ENCODE peak calls at places on chromosomes 1 and 21, in six cellular contexts. I, U, P, W, Q and J are unnamed samples.

GRCh38 chr1:42035205-42035829 is 116.6 kb upstream of the HIVEP3 start:
- DNase-seq in I (no peak), U (peak; percentile 55), P (peak; percentile 69), W (no peak), Q (peak; percentile 38), J (peak; percentile 39)

GRCh38 chr1:204726478-204726877 is 40.9 kb upstream of the LRRN2 start:
- DNase-seq in I (no peak), U (no peak), P (peak; percentile 72), W (no peak), Q (peak; percentile 43), J (no peak)

GRCh38 chr1:240691521-240692338 is 79.8 kb upstream of the GREM2 start:
- DNase-seq in I (peak; percentile 48), U (no peak), P (peak; percentile 9), W (peak; percentile 13), Q (peak; percentile 53), J (peak; percentile 51)

GRCh38 chr1:3787745-3788605 is 8.3 kb downstream of the LRRC47 start:
- DNase-seq in I (no peak), U (no peak), P (no peak), W (no peak), Q (no peak), J (no peak)

GRCh38 chr1:4118746-4119515 is 218.9 kb upstream of the C1orf174 start:
- DNase-seq in I (no peak), U (no peak), P (no peak), W (no peak), Q (no peak), J (no peak)

GRCh38 chr1:7583291-7584096 is 187.6 kb upstream of the VAMP3 start:
- DNase-seq in I (no peak), U (peak; percentile 37), P (no peak), W (no peak), Q (no peak), J (no peak)

GRCh38 chr1:24720152-24720551 is 25.1 kb upstream of the CLIC4 start:
- DNase-seq in I (peak; percentile 68), U (no peak), P (peak; percentile 97), W (no peak), Q (peak; percentile 97), J (no peak)

GRCh38 chr1:68791800-68792199 is 294.9 kb upstream of the DEPDC1 start:
- DNase-seq in I (no peak), U (no peak), P (no peak), W (no peak), Q (no peak), J (no peak)

GRCh38 chr1:2314297-2314802 is 77.0 kb downstream of the MORN1 start:
- DNase-seq in I (no peak), U (no peak), P (peak; percentile 83), W (no peak), Q (peak; percentile 44), J (no peak)

GRCh38 chr1:21933397-21934248 is 3.5 kb downstream of the HSPG2 start:
- DNase-seq in I (no peak), U (no peak), P (peak; percentile 47), W (no peak), Q (no peak), J (no peak)

GRCh38 chr1:17878837-17879236 is 123.7 kb downstream of the ACTL8 start:
- DNase-seq in I (no peak), U (no peak), P (peak; percentile 37), W (no peak), Q (peak; percentile 77), J (no peak)

GRCh38 chr1:209086486-209087192 is 496.9 kb upstream of the CAMK1G start:
- DNase-seq in I (no peak), U (no peak), P (no peak), W (no peak), Q (no peak), J (no peak)

GRCh38 chr1:177032434-177032833 is 132.1 kb downstream of the ASTN1 start:
- DNase-seq in I (no peak), U (no peak), P (no peak), W (no peak), Q (no peak), J (no peak)

GRCh38 chr1:111364690-111365089 is 62.8 kb downstream of the OVGP1 start:
- DNase-seq in I (no peak), U (no peak), P (no peak), W (no peak), Q (no peak), J (no peak)

GRCh38 chr1:167455786-167456446 is 62.4 kb downstream of the CD247 start:
- DNase-seq in I (no peak), U (no peak), P (peak; percentile 24), W (no peak), Q (peak; percentile 2), J (no peak)

GRCh38 chr21:44013380-44014088 is 1.4 kb downstream of the TRAPPC10 start:
- DNase-seq in I (no peak), U (no peak), P (no peak), W (no peak), Q (no peak), J (no peak)

GRCh38 chr1:63915121-63915520 is 141.3 kb downstream of the ROR1 start:
- DNase-seq in I (no peak), U (no peak), P (no peak), W (no peak), Q (peak; percentile 43), J (no peak)

GRCh38 chr1:196007763-196008162 is 600.5 kb downstream of the KCNT2 start:
- DNase-seq in I (no peak), U (no peak), P (no peak), W (no peak), Q (no peak), J (no peak)

GRCh38 chr1:108732398-108732797 is 14.1 kb upstream of the STXBP3 start:
- DNase-seq in I (no peak), U (no peak), P (no peak), W (no peak), Q (peak; percentile 74), J (no peak)

GRCh38 chr1:154329152-154329521 is 3.8 kb downstream of the ATP8B2 start:
- DNase-seq in I (no peak), U (no peak), P (no peak), W (no peak), Q (no peak), J (no peak)

GRCh38 chr1:30527511-30528140 is 195.8 kb downstream of the MATN1 start:
- DNase-seq in I (no peak), U (no peak), P (peak; percentile 7), W (no peak), Q (no peak), J (no peak)

GRCh38 chr1:25546193-25546592 is 2.8 kb downstream of the LDLRAP1 start:
- DNase-seq in I (no peak), U (no peak), P (no peak), W (no peak), Q (no peak), J (no peak)

GRCh38 chr1:156387899-156388813 is 19.1 kb downstream of the RHBG start:
- DNase-seq in I (no peak), U (peak; percentile 96), P (peak; percentile 8), W (no peak), Q (no peak), J (no peak)

GRCh38 chr1:21175324-21175669 is 1.4 kb downstream of the EIF4G3 start:
- DNase-seq in I (no peak), U (no peak), P (peak; percentile 70), W (no peak), Q (peak; percentile 53), J (no peak)

GRCh38 chr1:53121319-53122172 is 20.9 kb downstream of the SLC1A7 start:
- DNase-seq in I (no peak), U (no peak), P (peak; percentile 77), W (no peak), Q (peak; percentile 27), J (no peak)

GRCh38 chr21:39196838-39197237 is 13.6 kb upstream of the PSMG1 start:
- DNase-seq in I (no peak), U (no peak), P (no peak), W (no peak), Q (no peak), J (no peak)
- TF ChIP-seq CTCF in I (no peak), U (no peak), P (no peak), W (no peak), Q (no peak), J (no peak)

GRCh38 chr1:207397525-207397926 is 56.6 kb upstream of the CR2 start:
- DNase-seq in I (peak; percentile 1), U (no peak), P (no peak), W (no peak), Q (no peak), J (no peak)
- TF ChIP-seq CTCF in I (no peak), U (no peak), P (no peak), W (peak; percentile 27), Q (no peak), J (peak; percentile 19)

GRCh38 chr1:26945138-26945537 is 15.1 kb downstream of the KDF1 start:
- DNase-seq in I (no peak), U (no peak), P (no peak), W (no peak), Q (no peak), J (no peak)

GRCh38 chr1:26949266-26949925 is 10.9 kb downstream of the KDF1 start:
- DNase-seq in I (no peak), U (no peak), P (peak; percentile 38), W (no peak), Q (no peak), J (no peak)

GRCh38 chr1:26946270-26946669 is 14.0 kb downstream of the KDF1 start:
- DNase-seq in I (no peak), U (no peak), P (no peak), W (no peak), Q (no peak), J (no peak)

GRCh38 chr1:26942656-26943055 is 17.6 kb downstream of the KDF1 start:
- DNase-seq in I (no peak), U (no peak), P (no peak), W (no peak), Q (no peak), J (no peak)

GRCh38 chr1:26945728-26946127 is 14.5 kb downstream of the KDF1 start:
- DNase-seq in I (no peak), U (no peak), P (no peak), W (no peak), Q (no peak), J (no peak)
- TF ChIP-seq CTCF in I (no peak), U (no peak), P (no peak), W (no peak), Q (no peak), J (no peak)

GRCh38 chr1:202072211-202072610 is 50.5 kb upstream of the GPR37L1 start:
- DNase-seq in I (no peak), U (no peak), P (no peak), W (no peak), Q (no peak), J (no peak)

GRCh38 chr1:202081992-202082391 is 40.7 kb upstream of the GPR37L1 start:
- DNase-seq in I (no peak), U (no peak), P (no peak), W (no peak), Q (no peak), J (no peak)

GRCh38 chr1:202074985-202075773 is 47.5 kb upstream of the GPR37L1 start:
- DNase-seq in I (no peak), U (no peak), P (no peak), W (no peak), Q (no peak), J (no peak)

GRCh38 chr1:202078211-202078610 is 44.5 kb upstream of the GPR37L1 start:
- DNase-seq in I (no peak), U (no peak), P (no peak), W (no peak), Q (no peak), J (no peak)

DNA sequence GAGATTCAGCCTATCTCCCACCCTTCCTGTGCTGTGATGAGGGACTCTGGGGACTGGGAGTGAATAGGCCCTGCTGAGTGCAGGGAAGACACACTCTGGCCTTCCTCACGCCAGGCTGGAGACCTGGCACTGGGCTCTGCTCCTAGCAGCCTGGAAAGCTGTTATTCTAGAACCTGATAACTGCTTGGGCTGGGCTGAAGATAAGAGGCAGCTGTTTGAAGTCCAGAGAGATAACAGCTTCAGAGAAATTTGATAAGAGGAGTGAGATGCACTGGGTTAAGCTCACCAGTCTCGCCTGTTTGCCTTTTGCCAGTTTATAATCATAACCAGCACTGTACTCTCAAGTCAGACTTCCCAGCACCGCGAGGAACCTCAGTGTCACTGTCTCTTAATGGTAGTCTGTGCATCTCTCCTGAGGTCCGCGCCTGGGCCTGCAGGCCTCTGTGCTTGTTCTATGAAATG is 46.6 kb upstream of the GPR37L1 start:
- DNase-seq in I (no peak), U (no peak), P (peak; percentile 6), W (no peak), Q (no peak), J (no peak)
- TF ChIP-seq CTCF in I (no peak), U (no peak), P (no peak), W (no peak), Q (no peak), J (no peak)